ENCODE peak calls at places on chromosomes 11 and 22, in nine cellular contexts. Q is HEK293T, D is mammary epithelial cell, Y is M059J, M is kidney epithelial cell, H is substantia nigra, K is EL, C is iPS DF 6.9, A is BE2C. N is an unnamed sample.
A peak's percentile ranks its signal among the peaks of the same experiment; 100 is the strongest.

GRCh38 chr22:41619979-41620645 is 731 bp downstream of the DESI1 start:
- DNase-seq in Q (peak; percentile 44), D (peak; percentile 22), Y (peak; percentile 35), M (no peak), H (no peak), K (peak; percentile 39), C (no peak), A (peak; percentile 64), N (peak; percentile 86)

GRCh38 chr11:132099692-132100091 is 729.3 kb downstream of the NTM start:
- DNase-seq in Q (peak; percentile 40), D (no peak), Y (no peak), M (no peak), H (no peak), K (no peak), C (no peak), A (no peak), N (no peak)

GRCh38 chr11:66957971-66958231 is 282 bp downstream of the PC start:
- DNase-seq in Q (peak; percentile 77), D (no peak), Y (no peak), M (no peak), H (no peak), K (no peak), C (no peak), A (no peak), N (no peak)

GRCh38 chr11:76321820-76322524 is 59.0 kb downstream of the THAP12 start:
- DNase-seq in Q (no peak), D (no peak), Y (no peak), M (no peak), H (no peak), K (no peak), C (no peak), A (no peak), N (peak; percentile 65)

GRCh38 chr22:29072979-29073617 is at the start of gene KREMEN1:
- DNase-seq in Q (no peak), D (no peak), Y (no peak), M (no peak), H (no peak), K (no peak), C (no peak), A (no peak), N (peak; percentile 87)

GRCh38 chr11:19323502-19323901 is 82.8 kb upstream of the E2F8 start:
- DNase-seq in Q (no peak), D (no peak), Y (peak; percentile 8), M (no peak), H (no peak), K (no peak), C (no peak), A (no peak), N (no peak)

GRCh38 chr11:2308713-2309112 is 6.9 kb downstream of the TSPAN32 start:
- DNase-seq in Q (no peak), D (no peak), Y (no peak), M (no peak), H (no peak), K (no peak), C (no peak), A (no peak), N (peak; percentile 49)

GRCh38 chr11:44747339-44747738 is 20.6 kb downstream of the TSPAN18 start:
- DNase-seq in Q (no peak), D (no peak), Y (no peak), M (no peak), H (no peak), K (peak; percentile 7), C (no peak), A (no peak), N (no peak)

GRCh38 chr11:64165482-64165841 is 451 bp downstream of the MACROD1 start:
- DNase-seq in Q (peak; percentile 20), D (no peak), Y (no peak), M (no peak), H (no peak), K (peak; percentile 25), C (no peak), A (peak; percentile 40), N (no peak)

GRCh38 chr22:18133452-18133851 is 16.5 kb upstream of the USP18 start:
- DNase-seq in Q (no peak), D (no peak), Y (no peak), M (no peak), H (no peak), K (no peak), C (no peak), A (no peak), N (no peak)

GRCh38 chr11:61602775-61603569 is 22.1 kb upstream of the SYT7 start:
- DNase-seq in Q (no peak), D (peak; percentile 98), Y (peak; percentile 76), M (peak; percentile 93), H (no peak), K (peak; percentile 96), C (no peak), A (peak; percentile 52), N (no peak)

GRCh38 chr11:32752001-32752400 is 42.5 kb downstream of the CCDC73 start:
- DNase-seq in Q (peak; percentile 14), D (no peak), Y (no peak), M (no peak), H (no peak), K (no peak), C (no peak), A (no peak), N (no peak)

GRCh38 chr22:42856179-42856864 is 751 bp downstream of the ARFGAP3 start:
- DNase-seq in Q (no peak), D (no peak), Y (peak; percentile 45), M (no peak), H (no peak), K (peak; percentile 43), C (no peak), A (no peak), N (peak; percentile 88)

GRCh38 chr11:25899761-25900160 is 432.2 kb upstream of the ANO3 start:
- DNase-seq in Q (no peak), D (no peak), Y (no peak), M (no peak), H (no peak), K (no peak), C (no peak), A (peak; percentile 2), N (no peak)

GRCh38 chr11:46278387-46279173 is 1.1 kb downstream of the CREB3L1 start:
- DNase-seq in Q (peak; percentile 70), D (no peak), Y (peak; percentile 80), M (no peak), H (no peak), K (peak; percentile 84), C (no peak), A (no peak), N (no peak)

GRCh38 chr22:23216331-23217170 is 36.2 kb downstream of the BCR start:
- DNase-seq in Q (no peak), D (no peak), Y (peak; percentile 15), M (no peak), H (no peak), K (no peak), C (no peak), A (no peak), N (peak; percentile 77)

GRCh38 chr22:33426451-33426850 is 368.3 kb upstream of the SYN3 start:
- DNase-seq in Q (no peak), D (no peak), Y (peak; percentile 32), M (no peak), H (no peak), K (no peak), C (no peak), A (no peak), N (no peak)

GRCh38 chr11:62489204-62489603 is 57.4 kb downstream of the AHNAK start:
- DNase-seq in Q (no peak), D (no peak), Y (peak; percentile 63), M (no peak), H (no peak), K (peak; percentile 70), C (no peak), A (no peak), N (no peak)

GRCh38 chr22:27642104-27642800 is 159.3 kb downstream of the MN1 start:
- DNase-seq in Q (no peak), D (no peak), Y (no peak), M (no peak), H (peak; percentile 59), K (no peak), C (no peak), A (no peak), N (peak; percentile 47)

GRCh38 chr22:38987171-38987895 is 5.2 kb downstream of the APOBEC3B start:
- DNase-seq in Q (no peak), D (no peak), Y (no peak), M (no peak), H (no peak), K (no peak), C (no peak), A (no peak), N (no peak)